ENCODE peak calls at places on chromosomes 1 and 21, in four cellular contexts. S is T follicular helper cell; A is naive thymus-derived CD8-positive, alpha-beta T cell; F is T-helper 2 cell. M is an unnamed sample.

GRCh38 chr1:155078496-155079209 is at the start of gene EFNA3:
- DNase-seq in S (peak), A (peak), F (peak), M (peak)

GRCh38 chr1:196517193-196517592 is 91.0 kb downstream of the KCNT2 start:
- DNase-seq in F (no peak), A (no peak), S (no peak), M (no peak)

GRCh38 chr21:29546071-29546470 is 247.3 kb downstream of the BACH1 start:
- DNase-seq in A (no peak), S (no peak), F (no peak), M (no peak)

GRCh38 chr1:212118167-212118871 is 82.8 kb downstream of the DTL start:
- DNase-seq in F (no peak), A (no peak), S (no peak), M (no peak)

GRCh38 chr1:163093579-163093978 is 24.4 kb downstream of the RGS4 start:
- DNase-seq in A (no peak), S (no peak), F (no peak), M (no peak)

GRCh38 chr21:15221799-15222386 is 157.1 kb upstream of the NRIP1 start:
- DNase-seq in S (no peak), F (no peak), A (no peak), M (no peak)

GRCh38 chr21:41834252-41834925 is 44.8 kb downstream of the PRDM15 start:
- DNase-seq in F (no peak), A (no peak), S (no peak), M (no peak)

GRCh38 chr1:67304023-67304422 is 3.6 kb upstream of the IL12RB2 start:
- DNase-seq in F (no peak), S (no peak), A (no peak), M (no peak)

GRCh38 chr1:200211157-200211556 is 183.6 kb downstream of the NR5A2 start:
- DNase-seq in F (no peak), A (no peak), S (no peak), M (no peak)

GRCh38 chr1:203038217-203038741 is 12.0 kb downstream of the PPFIA4 start:
- DNase-seq in A (no peak), F (no peak), S (no peak), M (peak)

GRCh38 chr1:119966020-119966419 is 69.7 kb upstream of the ADAM30 start:
- DNase-seq in S (no peak), F (no peak), A (no peak), M (no peak)

GRCh38 chr1:202615501-202616354 is 94.5 kb downstream of the SYT2 start:
- DNase-seq in A (no peak), F (no peak), S (no peak), M (no peak)

GRCh38 chr1:52502789-52503188 is 50.1 kb downstream of the TUT4 start:
- DNase-seq in S (no peak), F (no peak), A (no peak), M (peak)

GRCh38 chr1:218481116-218481775 is 136.1 kb downstream of the TGFB2 start:
- DNase-seq in S (no peak), A (no peak), F (no peak), M (no peak)

GRCh38 chr1:36530261-36530660 is 47.5 kb upstream of the CSF3R start:
- DNase-seq in A (no peak), F (no peak), S (no peak), M (no peak)

GRCh38 chr1:157542676-157543075 is 9.6 kb downstream of the FCRL5 start:
- DNase-seq in F (no peak), A (no peak), S (no peak), M (no peak)

GRCh38 chr1:20167126-20167525 is 18.8 kb upstream of the UBXN10 start:
- DNase-seq in F (no peak), S (no peak), A (no peak), M (no peak)

GRCh38 chr1:55927934-55928333 is 651.4 kb downstream of the PLPP3 start:
- DNase-seq in A (no peak), F (no peak), S (no peak), M (no peak)

GRCh38 chr1:74847720-74848119 is 114.8 kb downstream of the TYW3 start:
- DNase-seq in S (no peak), A (no peak), F (no peak), M (no peak)

GRCh38 chr1:218369688-218370511 is 24.8 kb downstream of the TGFB2 start:
- DNase-seq in A (no peak), F (no peak), S (no peak), M (no peak)

GRCh38 chr1:226686440-226687436 is 52.3 kb downstream of the ITPKB start:
- DNase-seq in F (no peak), A (no peak), S (no peak), M (no peak)

GRCh38 chr1:39625462-39626273 is 13.8 kb downstream of the HEYL start:
- DNase-seq in S (no peak), F (no peak), A (no peak), M (no peak)

GRCh38 chr1:244050835-244051444 is at the start of gene ZBTB18:
- DNase-seq in S (no peak), A (peak), F (no peak), M (no peak)

GRCh38 chr21:45310446-45310845 is 22.8 kb upstream of the POFUT2 start:
- DNase-seq in S (no peak), F (no peak), A (no peak), M (no peak)

GRCh38 chr1:180262628-180263488 is 32.8 kb downstream of the LHX4 start:
- DNase-seq in S (no peak), A (no peak), F (no peak), M (no peak)

GRCh38 chr1:32960819-32961355 is 3.7 kb downstream of the RNF19B start:
- DNase-seq in F (no peak), S (no peak), A (no peak), M (no peak)

GRCh38 chr1:46532095-46532494 is 19.4 kb downstream of the KNCN start:
- DNase-seq in F (no peak), A (no peak), S (no peak), M (no peak)

GRCh38 chr21:28337319-28337718 is 655.4 kb downstream of the LTN1 start:
- DNase-seq in A (no peak), F (no peak), S (no peak), M (no peak)

GRCh38 chr1:202029171-202029665 is 18.8 kb downstream of the ELF3 start:
- DNase-seq in S (no peak), A (no peak), F (no peak), M (no peak)

GRCh38 chr1:61560385-61560784 is 164.6 kb downstream of the TM2D1 start:
- DNase-seq in F (no peak), A (no peak), S (no peak), M (no peak)

M was measured in omental fat pad.